ENCODE peak calls at places on chromosomes 3 and 15, in five cellular contexts. X, H, S, N and E are unnamed samples.

GRCh38 chr15:101162701-101163483 is 89.0 kb downstream of the CHSY1 start:
- DNase-seq in S (no peak), H (no peak), X (no peak), N (peak; percentile 75), E (no peak)

GRCh38 chr3:356947-357346 is 160.4 kb downstream of the CHL1 start:
- DNase-seq in X (no peak), S (no peak), N (no peak), H (no peak), E (no peak)

GRCh38 chr3:44992555-44993470 is 16.8 kb downstream of the EXOSC7 start:
- DNase-seq in X (no peak), H (no peak), N (no peak), S (no peak), E (peak; percentile 40)

GRCh38 chr3:156776871-156777270 is 49.3 kb upstream of the LEKR1 start:
- DNase-seq in H (no peak), S (no peak), X (no peak), N (no peak), E (no peak)

GRCh38 chr3:136546718-136547117 is 205.5 kb downstream of the STAG1 start:
- DNase-seq in H (no peak), N (no peak), S (no peak), X (no peak), E (peak; percentile 25)

GRCh38 chr3:87370007-87370406 is 93.6 kb upstream of the POU1F1 start:
- DNase-seq in N (no peak), S (no peak), H (no peak), X (no peak), E (no peak)

GRCh38 chr3:86930831-86931230 is 60.1 kb downstream of the VGLL3 start:
- DNase-seq in N (no peak), H (no peak), X (no peak), S (no peak), E (no peak)

GRCh38 chr3:161177996-161178395 is 43.1 kb upstream of the NMD3 start:
- DNase-seq in S (no peak), H (no peak), X (no peak), N (no peak), E (no peak)

GRCh38 chr3:59709702-59710555 is 660.1 kb upstream of the CFAP20DC start:
- DNase-seq in N (peak; percentile 20), S (peak; percentile 1), X (no peak), H (no peak), E (no peak)

GRCh38 chr3:9175421-9175820 is 74.0 kb downstream of the SRGAP3 start:
- DNase-seq in S (no peak), N (no peak), H (no peak), X (peak; percentile 68), E (no peak)

GRCh38 chr3:27345493-27345892 is 23.7 kb downstream of the NEK10 start:
- DNase-seq in S (no peak), H (no peak), N (no peak), X (no peak), E (peak; percentile 79)

GRCh38 chr15:83833569-83833968 is 179.6 kb downstream of the ADAMTSL3 start:
- DNase-seq in X (no peak), N (no peak), S (no peak), H (no peak), E (no peak)

GRCh38 chr15:72935521-72935920 is 116.7 kb upstream of the NEO1 start:
- DNase-seq in S (no peak), N (no peak), H (no peak), X (no peak), E (no peak)